ENCODE peak calls at places on chromosomes 1 and 21, in four cellular contexts. D, P, M and O are unnamed samples.

GRCh38 chr1:6545276-6545934 is 8.9 kb downstream of the NOL9 start:
- DNase-seq in D (no peak), P (peak), M (no peak), O (no peak)

GRCh38 chr1:197341626-197342025 is 73.6 kb downstream of the CRB1 start:
- DNase-seq in D (no peak), P (no peak), M (no peak), O (no peak)

GRCh38 chr21:27802816-27803475 is 836.1 kb upstream of the ADAMTS5 start:
- DNase-seq in D (peak), P (no peak), M (peak), O (peak)

GRCh38 chr1:18965206-18966173 is 9.0 kb upstream of the IFFO2 start:
- DNase-seq in D (peak), P (no peak), M (no peak), O (peak)

GRCh38 chr1:2378956-2379732 is 12.2 kb downstream of the MORN1 start:
- DNase-seq in D (no peak), P (no peak), M (no peak), O (no peak)

GRCh38 chr1:86082183-86082582 is 74.4 kb downstream of the COL24A1 start:
- DNase-seq in D (peak), P (no peak), M (peak), O (peak)

GRCh38 chr1:153623091-153623490 is 4.2 kb downstream of the S100A13 start:
- DNase-seq in D (no peak), P (no peak), M (no peak), O (no peak)

GRCh38 chr1:218433744-218434143 is 88.6 kb downstream of the TGFB2 start:
- DNase-seq in D (no peak), P (no peak), M (no peak), O (no peak)

GRCh38 chr1:27555700-27556424 is 48.1 kb downstream of the AHDC1 start:
- DNase-seq in D (no peak), P (peak), M (no peak), O (no peak)